ENCODE peak calls at places on chromosome 17, in five cellular contexts. V is cardiac fibroblast, U is tibial nerve, T is body of pancreas, R is fibroblast of villous mesenchyme. C is an unnamed sample.

GRCh38 chr17:34319087-34319486 is at the start of gene CCL8:
- DNase-seq in V (peak), U (no peak), T (no peak), R (no peak), C (no peak)

GRCh38 chr17:34110315-34110714 is 144.8 kb upstream of the CCL2 start:
- DNase-seq in V (no peak), U (no peak), T (peak), R (no peak), C (no peak)

GRCh38 chr17:66826856-66827255 is 8.1 kb upstream of the CACNG5 start:
- DNase-seq in V (no peak), U (no peak), T (no peak), R (no peak), C (no peak)

GRCh38 chr17:81487487-81488275 is 24.9 kb downstream of the ACTG1 start:
- DNase-seq in V (peak), U (peak), T (peak), R (peak), C (peak)

GRCh38 chr17:57606111-57606875 is 138.8 kb downstream of the CCDC182 start:
- DNase-seq in V (no peak), U (no peak), T (no peak), R (no peak), C (no peak)

GRCh38 chr17:12320286-12320685 is 299.6 kb downstream of the MAP2K4 start:
- DNase-seq in V (peak), U (no peak), T (no peak), R (no peak), C (no peak)

GRCh38 chr17:43645765-43646481 is 15.8 kb downstream of the MEOX1 start:
- DNase-seq in V (peak), U (peak), T (peak), R (peak), C (no peak)

GRCh38 chr17:76791053-76791980 is 53.4 kb downstream of the MFSD11 start:
- DNase-seq in V (peak), U (no peak), T (peak), R (peak), C (peak)

GRCh38 chr17:60390881-60391418 is 983 bp downstream of the USP32 start:
- DNase-seq in V (peak), U (no peak), T (peak), R (peak), C (peak)

GRCh38 chr17:57328109-57328882 is 72.0 kb downstream of the MSI2 start:
- DNase-seq in V (no peak), U (no peak), T (no peak), R (peak), C (no peak)

GRCh38 chr17:79577485-79578187 is 33.2 kb downstream of the RBFOX3 start:
- DNase-seq in V (no peak), U (no peak), T (no peak), R (no peak), C (no peak)

GRCh38 chr17:80636356-80637285 is 92.0 kb downstream of the RPTOR start:
- DNase-seq in V (no peak), U (no peak), T (no peak), R (no peak), C (no peak)

GRCh38 chr17:44321246-44322120 is 3.1 kb downstream of the SLC25A39 start:
- DNase-seq in V (no peak), U (no peak), T (no peak), R (no peak), C (no peak)

GRCh38 chr17:20998571-20999043 is 44.2 kb downstream of the USP22 start:
- DNase-seq in V (peak), U (no peak), T (no peak), R (peak), C (no peak)

GRCh38 chr17:83179378-83179777 is 100.0 kb downstream of the METRNL start:
- DNase-seq in V (no peak), U (peak), T (peak), R (no peak), C (no peak)

GRCh38 chr17:81008140-81008539 is 16.5 kb downstream of the CHMP6 start:
- DNase-seq in V (no peak), U (no peak), T (no peak), R (no peak), C (no peak)

GRCh38 chr17:56887105-56887504 is 26.7 kb downstream of the TRIM25 start:
- DNase-seq in V (no peak), U (no peak), T (no peak), R (no peak), C (no peak)

GRCh38 chr17:32777436-32777835 is 99.5 kb downstream of the MYO1D start:
- DNase-seq in V (peak), U (no peak), T (no peak), R (no peak), C (no peak)
- TF ChIP-seq CTCF in V (no peak), U (no peak), T (no peak), R (no peak), C (no peak)

GRCh38 chr17:65797809-65798208 is 236.4 kb upstream of the AXIN2 start:
- DNase-seq in V (peak), U (no peak), T (no peak), R (peak), C (no peak)
- TF ChIP-seq CTCF in V (peak), U (no peak), T (no peak), R (peak), C (no peak)

DNA sequence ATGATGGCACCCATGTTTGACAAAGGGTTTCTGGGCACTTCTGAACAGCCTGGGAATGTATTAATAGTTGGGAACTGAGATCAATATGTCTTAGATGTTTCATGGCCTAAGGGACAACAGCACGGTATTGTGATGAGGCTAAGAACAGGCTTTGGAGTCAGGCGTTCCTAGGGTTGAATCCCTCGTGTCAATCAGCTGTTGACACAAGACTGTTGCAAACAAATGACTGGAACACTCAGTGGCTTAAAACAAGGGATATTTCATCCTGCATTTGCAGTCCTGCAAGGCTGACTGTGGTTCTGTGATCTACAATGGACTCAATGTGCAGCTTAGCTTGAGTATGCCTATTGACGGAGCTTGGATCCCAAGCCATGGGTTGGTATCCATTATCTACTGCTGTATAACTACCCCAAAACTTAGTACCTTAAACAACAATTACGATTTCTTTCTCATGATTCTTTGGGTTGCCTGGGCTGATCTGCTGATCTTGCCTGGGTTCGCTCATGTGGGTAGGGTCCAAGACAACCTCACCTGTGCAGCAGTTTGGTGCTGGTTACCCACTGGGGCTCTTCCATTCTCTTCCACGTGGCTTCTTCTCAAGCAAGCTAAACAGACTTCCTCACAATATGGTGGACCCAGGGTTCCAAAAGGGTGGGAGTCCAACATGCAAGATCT is 472.4 kb downstream of the SLC39A11 start:
- DNase-seq in V (no peak), U (no peak), T (no peak), R (no peak), C (no peak)
- TF ChIP-seq CTCF in V (no peak), U (no peak), T (no peak), R (no peak), C (no peak)

GRCh38 chr17:69232650-69233049 is 4.0 kb upstream of the ABCA10 start:
- DNase-seq in V (no peak), U (no peak), T (no peak), R (no peak), C (no peak)

GRCh38 chr17:69227536-69227935 is 1.1 kb downstream of the ABCA10 start:
- DNase-seq in V (no peak), U (no peak), T (no peak), R (no peak), C (no peak)

GRCh38 chr17:69230939-69231338 is 2.3 kb upstream of the ABCA10 start:
- DNase-seq in V (no peak), U (no peak), T (no peak), R (no peak), C (no peak)

GRCh38 chr17:69223809-69224208 is 4.8 kb downstream of the ABCA10 start:
- DNase-seq in V (peak), U (no peak), T (no peak), R (peak), C (no peak)

GRCh38 chr17:69228576-69228975 is at the start of gene ABCA10:
- DNase-seq in V (peak), U (no peak), T (no peak), R (peak), C (no peak)
- TF ChIP-seq CTCF in V (no peak), U (no peak), T (no peak), R (no peak), C (no peak)

DNA sequence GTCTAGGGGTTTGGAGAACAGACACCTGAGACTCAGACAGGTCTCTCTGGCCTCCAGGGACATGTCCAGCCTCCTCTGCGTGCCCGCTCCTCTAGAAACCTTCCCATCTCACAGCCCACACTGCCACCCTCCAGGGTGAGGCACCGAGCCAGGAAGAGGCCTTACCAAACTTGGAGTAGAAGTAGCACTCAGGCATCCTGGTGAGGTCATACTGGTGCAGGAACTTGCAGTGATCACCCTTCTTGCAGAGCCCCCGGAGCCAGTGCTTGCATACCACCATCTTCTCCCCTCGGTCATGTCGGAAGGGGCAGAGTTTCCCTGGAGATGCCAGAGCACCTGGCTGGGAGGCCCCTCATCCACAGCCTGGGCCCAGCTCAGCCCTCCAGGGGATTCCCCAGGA is 4.2 kb downstream of the CPSF4L start:
- DNase-seq in V (no peak), U (no peak), T (no peak), R (no peak), C (no peak)
- TF ChIP-seq CTCF in V (no peak), U (no peak), T (no peak), R (no peak), C (no peak)

GRCh38 chr17:63834431-63835166 is 7.1 kb upstream of the FTSJ3 start:
- DNase-seq in V (peak), U (no peak), T (peak), R (peak), C (no peak)
- TF ChIP-seq CTCF in V (peak), U (peak), T (peak), R (peak), C (no peak)

GRCh38 chr17:8284126-8284525 is 4.3 kb upstream of the RANGRF start:
- DNase-seq in V (no peak), U (no peak), T (no peak), R (no peak), C (no peak)
- TF ChIP-seq CTCF in V (no peak), U (no peak), T (no peak), R (no peak), C (no peak)